ENCODE peak calls at places on chromosomes 2 and 18, in eight cellular contexts. P is fibroblast of pulmonary artery; H is cerebellar cortex; U is SW480; Y is activated T-helper 1 cell treated with anti-CD3 and anti-CD28 coated beads, Interleukin-2, amount 50 U/mL, for 16 hours; M is AG10803; W is iPS-NIHi11; C is left lung. J is an unnamed sample.

GRCh38 chr2:535222-535621 is 142.0 kb downstream of the TMEM18 start:
- DNase-seq in W (no peak), M (no peak), P (no peak), U (peak; percentile 23), H (no peak), C (no peak), Y (no peak), J (no peak)

GRCh38 chr18:68779169-68779568 is 18.7 kb upstream of the CCDC102B start:
- DNase-seq in M (peak; percentile 80), C (no peak), Y (no peak), P (peak; percentile 92), H (no peak), W (no peak), U (no peak), J (no peak)

GRCh38 chr2:187875271-187875670 is 321.0 kb upstream of the TFPI start:
- DNase-seq in H (no peak), Y (no peak), U (no peak), M (no peak), P (no peak), C (no peak), W (no peak), J (no peak)

GRCh38 chr18:39799010-39799409 is 2156.0 kb upstream of the PIK3C3 start:
- DNase-seq in C (no peak), U (peak; percentile 50), M (peak; percentile 27), H (no peak), W (no peak), P (peak; percentile 40), Y (no peak), J (no peak)

GRCh38 chr2:179927041-179927440 is 65.6 kb upstream of the ZNF385B start:
- DNase-seq in H (no peak), W (no peak), Y (no peak), C (no peak), U (no peak), P (no peak), M (peak; percentile 15), J (no peak)

GRCh38 chr2:176158855-176159677 is 2.0 kb downstream of the HOXD3 start:
- DNase-seq in W (no peak), U (no peak), Y (no peak), P (no peak), H (no peak), M (no peak), C (no peak), J (no peak)

GRCh38 chr2:115549731-115550130 is 1107.3 kb downstream of the DPP10 start:
- DNase-seq in P (peak; percentile 3), C (no peak), Y (no peak), H (no peak), W (no peak), U (peak; percentile 9), M (no peak), J (no peak)

GRCh38 chr2:240570531-240571313 is 2.4 kb downstream of the RNPEPL1 start:
- DNase-seq in Y (no peak), H (no peak), C (peak; percentile 28), U (no peak), W (no peak), P (no peak), M (no peak), J (peak; percentile 79)

GRCh38 chr2:221999702-222000101 is 299.1 kb downstream of the PAX3 start:
- DNase-seq in U (peak; percentile 24), H (no peak), M (peak; percentile 28), W (no peak), Y (no peak), P (peak; percentile 30), C (no peak), J (no peak)

GRCh38 chr2:218993345-218994315 is at the start of gene CRYBA2:
- DNase-seq in C (no peak), Y (no peak), P (peak; percentile 7), W (no peak), M (no peak), U (peak; percentile 51), H (no peak), J (no peak)

GRCh38 chr18:34626404-34627137 is 83.5 kb upstream of the DTNA start:
- DNase-seq in Y (no peak), W (no peak), P (no peak), H (no peak), U (no peak), M (no peak), C (no peak), J (no peak)

GRCh38 chr2:85334933-85335332 is 7.1 kb upstream of the TGOLN2 start:
- DNase-seq in C (no peak), H (no peak), W (no peak), Y (no peak), P (no peak), M (no peak), U (no peak), J (no peak)

GRCh38 chr2:23697256-23697655 is 229.7 kb downstream of the ATAD2B start:
- DNase-seq in M (no peak), U (no peak), W (no peak), Y (no peak), P (no peak), H (no peak), C (no peak), J (no peak)

GRCh38 chr2:168190590-168191336 is 56.6 kb downstream of the STK39 start:
- DNase-seq in H (no peak), P (no peak), W (no peak), U (no peak), M (no peak), Y (no peak), C (no peak), J (no peak)

GRCh38 chr18:77133051-77133919 is 702 bp upstream of the MBP start:
- DNase-seq in C (peak; percentile 64), Y (no peak), W (peak; percentile 73), P (no peak), M (no peak), H (no peak), U (no peak), J (no peak)

GRCh38 chr2:166239548-166239947 is 111.7 kb upstream of the SCN1A start:
- DNase-seq in C (no peak), P (peak; percentile 85), H (no peak), M (peak; percentile 77), W (no peak), U (no peak), Y (no peak), J (no peak)

GRCh38 chr2:118878531-118879149 is 31.2 kb upstream of the EN1 start:
- DNase-seq in H (no peak), P (no peak), Y (no peak), U (peak; percentile 46), W (no peak), M (no peak), C (no peak), J (no peak)

GRCh38 chr2:240136671-240137292 is 677 bp upstream of the COPS9 start:
- DNase-seq in Y (no peak), C (no peak), H (no peak), U (no peak), W (no peak), M (no peak), P (no peak), J (peak; percentile 47)

GRCh38 chr2:109063326-109063670 is 65.7 kb upstream of the SH3RF3 start:
- DNase-seq in Y (no peak), H (no peak), W (peak; percentile 55), P (no peak), M (no peak), U (peak; percentile 33), C (no peak), J (peak; percentile 80)

J was measured in mesenteric fat pad.